ENCODE peak calls at places on chromosomes 6 and 20, in five cellular contexts. D, A, K, Y and L are unnamed samples.

GRCh38 chr6:57262491-57262890 is 40.4 kb upstream of the RAB23 start:
- DNase-seq in D (no peak), A (no peak), K (no peak), Y (peak), L (no peak)

GRCh38 chr6:109922851-109923250 is 55.3 kb upstream of the GPR6 start:
- DNase-seq in D (no peak), A (no peak), K (no peak), Y (no peak), L (no peak)

GRCh38 chr6:32439708-32440214 is at the start of gene HLA-DRA:
- DNase-seq in D (peak), A (peak), K (peak), Y (no peak), L (peak)

GRCh38 chr20:56828402-56828801 is 199.3 kb downstream of the TFAP2C start:
- DNase-seq in D (no peak), A (no peak), K (no peak), Y (no peak), L (no peak)

GRCh38 chr6:27332692-27333641 is 20.9 kb upstream of the POM121L2 start:
- DNase-seq in D (peak), A (peak), K (peak), Y (no peak), L (peak)

GRCh38 chr20:48049631-48050030 is 264.4 kb upstream of the SULF2 start:
- DNase-seq in D (no peak), A (no peak), K (no peak), Y (no peak), L (no peak)

GRCh38 chr6:72974276-72974675 is 251.0 kb downstream of the KHDC1L start:
- DNase-seq in D (no peak), A (no peak), K (no peak), Y (no peak), L (no peak)

GRCh38 chr6:145878591-145879295 is 64.1 kb upstream of the FBXO30 start:
- DNase-seq in D (no peak), A (no peak), K (no peak), Y (no peak), L (no peak)

GRCh38 chr20:51928931-51929330 is 126.6 kb upstream of the SALL4 start:
- DNase-seq in D (no peak), A (no peak), K (no peak), Y (no peak), L (no peak)

GRCh38 chr20:43981535-43981934 is 66.9 kb downstream of the TOX2 start:
- DNase-seq in D (no peak), A (no peak), K (no peak), Y (no peak), L (peak)

GRCh38 chr20:34388000-34388399 is 24.9 kb downstream of the ITCH start:
- DNase-seq in D (no peak), A (no peak), K (no peak), Y (no peak), L (peak)

GRCh38 chr6:67680297-67680932 is 954.7 kb upstream of the ADGRB3 start:
- DNase-seq in D (no peak), A (no peak), K (no peak), Y (no peak), L (no peak)

GRCh38 chr6:36683145-36683655 is 4.7 kb downstream of the CDKN1A start:
- DNase-seq in D (no peak), A (no peak), K (no peak), Y (no peak), L (no peak)

GRCh38 chr6:32073066-32073465 is 34.9 kb downstream of the CYP21A2 start:
- DNase-seq in D (no peak), A (no peak), K (no peak), Y (no peak), L (no peak)

GRCh38 chr6:17768388-17768787 is 61.7 kb upstream of the NUP153 start:
- DNase-seq in D (no peak), A (no peak), K (no peak), Y (no peak), L (no peak)

GRCh38 chr6:42720739-42721138 is 1.7 kb downstream of the PRPH2 start:
- DNase-seq in D (no peak), A (no peak), K (no peak), Y (no peak), L (no peak)

DNA sequence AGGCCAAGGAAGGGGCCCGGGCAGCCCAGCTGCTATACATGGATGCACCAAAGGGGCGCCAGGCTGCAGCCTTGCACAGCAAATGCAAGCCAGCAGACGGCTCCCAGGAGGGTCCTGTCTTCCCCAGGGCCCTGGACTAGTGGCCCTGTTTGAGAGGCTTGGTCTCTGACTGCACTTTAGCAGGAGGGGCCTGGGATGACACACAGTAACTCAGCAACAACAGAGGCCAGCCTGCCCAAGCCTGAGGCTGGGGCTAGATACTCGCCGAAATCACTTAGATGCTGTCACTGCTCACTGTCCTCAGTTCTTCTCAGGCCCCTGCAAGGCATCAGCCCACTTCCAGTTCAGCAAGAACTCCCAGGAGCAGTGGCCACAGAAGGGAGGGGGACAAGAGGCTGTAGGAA is 73.5 kb downstream of the TRAM2 start:
- DNase-seq in D (no peak), A (no peak), K (no peak), Y (no peak), L (no peak)
- TF ChIP-seq CTCF in D (peak), A (no peak), K (no peak), Y (no peak), L (no peak)

DNA sequence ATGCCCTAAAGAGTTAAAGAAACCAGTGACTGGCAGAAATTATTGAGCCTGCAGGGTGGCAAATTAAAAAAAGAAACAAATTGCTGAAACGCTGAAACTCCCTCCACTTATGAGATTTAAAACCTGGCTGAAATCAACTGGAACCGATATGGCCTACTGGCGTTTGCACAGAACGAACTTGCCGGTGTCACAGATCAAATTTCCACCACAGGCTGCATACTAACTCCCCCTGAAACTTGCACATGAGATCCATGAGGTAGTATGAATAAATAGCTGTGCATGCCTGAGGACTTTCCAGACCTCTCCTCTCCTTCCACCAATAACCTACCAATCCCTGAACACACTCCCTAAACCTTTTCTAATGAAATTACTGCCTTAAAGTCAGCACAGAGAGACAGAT is 150.4 kb downstream of the RNGTT start:
- DNase-seq in D (no peak), A (no peak), K (no peak), Y (no peak), L (peak)
- H3K4me3 ChIP-seq in D (no peak), A (no peak), K (no peak), Y (no peak), L (no peak)

GRCh38 chr6:93927731-93928130 is 508.4 kb upstream of the EPHA7 start:
- DNase-seq in D (no peak), A (no peak), K (no peak), Y (no peak), L (no peak)
- TF ChIP-seq CTCF in D (no peak), A (no peak), K (no peak), Y (no peak), L (no peak)

GRCh38 chr6:159829515-159829914 is 29.4 kb downstream of the PNLDC1 start:
- DNase-seq in D (no peak), A (no peak), K (no peak), Y (no peak), L (peak)

GRCh38 chr6:159826968-159827647 is 27.0 kb downstream of the PNLDC1 start:
- DNase-seq in D (no peak), A (no peak), K (no peak), Y (no peak), L (no peak)

GRCh38 chr6:159828074-159828473 is 28.0 kb downstream of the PNLDC1 start:
- DNase-seq in D (no peak), A (no peak), K (no peak), Y (no peak), L (no peak)

GRCh38 chr6:159823953-159824352 is 23.9 kb downstream of the PNLDC1 start:
- DNase-seq in D (no peak), A (no peak), K (no peak), Y (no peak), L (no peak)

GRCh38 chr6:159826004-159826403 is 25.9 kb downstream of the PNLDC1 start:
- DNase-seq in D (no peak), A (no peak), K (no peak), Y (no peak), L (no peak)
- H3K4me3 ChIP-seq in D (no peak), A (no peak), K (no peak), Y (no peak), L (no peak)

GRCh38 chr6:119116712-119117281 is 38.3 kb upstream of the FAM184A start:
- DNase-seq in D (no peak), A (no peak), K (no peak), Y (no peak), L (no peak)
- TF ChIP-seq CTCF in D (peak), A (peak), K (peak), Y (no peak), L (peak)

GRCh38 chr6:7770601-7771000 is 44.7 kb downstream of the BMP6 start:
- DNase-seq in D (no peak), A (no peak), K (no peak), Y (no peak), L (no peak)
- H3K4me3 ChIP-seq in D (no peak), A (no peak), K (no peak), Y (no peak), L (no peak)

GRCh38 chr20:2998728-2999127 is 44.7 kb upstream of the GNRH2 start:
- DNase-seq in D (no peak), A (no peak), K (no peak), Y (no peak), L (no peak)

GRCh38 chr20:3000852-3001523 is 42.4 kb upstream of the GNRH2 start:
- DNase-seq in D (peak), A (no peak), K (peak), Y (no peak), L (peak)

GRCh38 chr20:2993250-2993649 is 50.2 kb upstream of the GNRH2 start:
- DNase-seq in D (no peak), A (no peak), K (no peak), Y (no peak), L (no peak)

GRCh38 chr20:2991532-2991931 is 51.9 kb upstream of the GNRH2 start:
- DNase-seq in D (no peak), A (no peak), K (no peak), Y (no peak), L (no peak)

DNA sequence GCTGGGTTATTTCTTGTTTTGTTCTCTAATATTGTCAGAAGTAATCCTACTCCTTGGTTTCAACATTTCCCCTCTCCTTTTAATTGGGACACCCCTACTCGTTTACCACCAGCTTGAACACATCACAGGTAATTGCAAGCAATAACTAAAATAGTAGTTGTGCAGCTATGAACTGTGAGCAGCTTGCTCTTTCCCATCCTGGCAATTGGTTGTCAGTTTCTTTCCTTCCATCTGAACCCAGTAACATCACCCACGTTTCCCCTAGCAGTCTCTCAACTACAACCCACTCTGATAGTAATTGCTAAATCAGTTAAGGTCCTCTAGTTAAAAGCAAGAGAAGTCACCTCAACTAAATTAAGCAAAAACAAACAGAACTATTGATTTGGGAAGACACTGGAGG is 47.6 kb upstream of the GNRH2 start:
- DNase-seq in D (no peak), A (no peak), K (no peak), Y (no peak), L (no peak)
- TF ChIP-seq CTCF in D (no peak), A (no peak), K (no peak), Y (no peak), L (no peak)

GRCh38 chr6:89035252-89036106 is 45.1 kb upstream of the PNRC1 start:
- DNase-seq in D (peak), A (no peak), K (no peak), Y (peak), L (no peak)
- H3K4me3 ChIP-seq in D (peak), A (no peak), K (no peak), Y (no peak), L (no peak)

DNA sequence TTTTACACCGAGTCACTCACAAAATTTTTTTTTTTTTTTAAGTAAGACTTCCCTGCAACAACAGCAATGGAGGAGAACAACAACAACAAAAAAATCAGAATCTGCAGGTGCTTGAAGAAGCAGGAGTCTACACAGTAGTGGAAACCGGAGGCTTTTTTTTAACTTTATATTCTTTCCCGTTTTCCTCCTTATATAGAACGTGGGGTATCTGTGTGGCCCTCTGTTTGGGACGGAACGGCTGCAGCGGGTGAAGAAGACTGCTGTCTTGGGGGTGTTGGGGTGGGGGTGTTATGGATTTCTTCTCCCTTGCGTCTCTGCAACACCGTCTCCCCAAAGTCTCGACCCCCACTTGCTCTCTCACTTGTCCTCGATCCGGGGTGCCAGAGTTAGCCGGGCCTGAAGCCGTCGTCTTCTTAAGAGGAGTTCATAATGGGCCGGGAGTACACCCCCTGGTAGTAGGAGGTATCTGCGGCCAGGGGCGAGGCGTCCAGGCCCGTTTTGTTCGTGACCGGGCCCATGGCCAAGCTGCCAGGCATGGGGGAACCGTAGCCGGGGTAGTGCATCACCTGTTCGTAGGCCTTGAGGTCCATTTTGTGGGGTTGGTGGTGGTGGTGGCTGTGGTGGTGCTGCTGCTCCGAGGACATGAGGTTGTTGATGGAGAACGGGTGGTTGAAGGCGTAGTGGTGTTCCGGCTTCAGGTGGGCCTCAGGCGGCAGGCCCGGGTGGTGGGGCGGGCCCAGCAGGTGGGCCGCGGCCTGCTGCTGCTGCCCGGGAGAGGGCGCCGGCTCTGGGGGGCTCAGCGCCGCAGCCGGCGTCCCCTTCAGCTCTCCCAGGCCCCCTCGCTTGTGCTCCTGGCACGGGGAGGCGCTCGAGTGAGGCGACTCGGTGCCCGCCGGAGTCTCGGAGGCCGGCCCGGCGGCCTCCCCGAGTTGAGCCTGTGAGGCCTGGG is 2.7 kb downstream of the FOXA2 start:
- DNase-seq in D (no peak), A (no peak), K (no peak), Y (no peak), L (no peak)
- TF ChIP-seq CTCF in D (no peak), A (no peak), K (no peak), Y (no peak), L (no peak)

GRCh38 chr20:59604770-59605665 is 678 bp downstream of the PHACTR3 start:
- DNase-seq in D (no peak), A (no peak), K (no peak), Y (no peak), L (no peak)
- H3K4me3 ChIP-seq in D (no peak), A (no peak), K (no peak), Y (peak), L (no peak)